ENCODE peak calls at places on chromosomes 1 and 21, in eight cellular contexts. W, E, Q, O, V, L, N and I are unnamed samples.

GRCh38 chr1:44684525-44684924 is 10.0 kb downstream of the ARMH1 start:
- DNase-seq in W (no peak), E (no peak), Q (no peak), O (no peak), V (no peak), L (no peak), N (no peak), I (no peak)

GRCh38 chr1:157624471-157624870 is 26.6 kb upstream of the FCRL4 start:
- DNase-seq in W (no peak), E (no peak), Q (no peak), O (no peak), V (no peak), L (no peak), N (no peak), I (no peak)

GRCh38 chr1:65955503-65955902 is 162.8 kb downstream of the PDE4B start:
- DNase-seq in W (peak), E (no peak), Q (no peak), O (no peak), V (no peak), L (no peak), N (no peak), I (no peak)

GRCh38 chr1:227732586-227733308 is 2.4 kb downstream of the JMJD4 start:
- DNase-seq in W (no peak), E (no peak), Q (no peak), O (no peak), V (no peak), L (no peak), N (no peak), I (no peak)

GRCh38 chr1:67953301-67953700 is 97.1 kb downstream of the DIRAS3 start:
- DNase-seq in W (no peak), E (no peak), Q (no peak), O (no peak), V (no peak), L (no peak), N (no peak), I (no peak)

GRCh38 chr1:41351262-41352151 is 9.7 kb upstream of the FOXO6 start:
- DNase-seq in W (no peak), E (no peak), Q (no peak), O (no peak), V (no peak), L (no peak), N (no peak), I (peak)

GRCh38 chr1:46288485-46289133 is 14.8 kb downstream of the LRRC41 start:
- DNase-seq in W (no peak), E (no peak), Q (no peak), O (peak), V (no peak), L (no peak), N (no peak), I (no peak)

GRCh38 chr1:110084226-110085078 is 14.0 kb upstream of the ALX3 start:
- DNase-seq in W (peak), E (no peak), Q (no peak), O (no peak), V (no peak), L (peak), N (peak), I (peak)

GRCh38 chr21:38434913-38435533 is 63.3 kb downstream of the ERG start:
- DNase-seq in W (no peak), E (no peak), Q (no peak), O (peak), V (no peak), L (peak), N (no peak), I (no peak)

GRCh38 chr1:210600421-210601195 is 271.9 kb downstream of the HHAT start:
- DNase-seq in W (no peak), E (no peak), Q (no peak), O (no peak), V (no peak), L (no peak), N (no peak), I (no peak)

GRCh38 chr1:85379203-85380136 is 85.5 kb downstream of the DDAH1 start:
- DNase-seq in W (no peak), E (no peak), Q (no peak), O (no peak), V (no peak), L (peak), N (no peak), I (no peak)

GRCh38 chr1:28456078-28456477 is 49.8 kb upstream of the RCC1 start:
- DNase-seq in W (no peak), E (no peak), Q (no peak), O (peak), V (no peak), L (peak), N (peak), I (no peak)

GRCh38 chr1:6080469-6080868 is 34.8 kb downstream of the KCNAB2 start:
- DNase-seq in W (no peak), E (no peak), Q (no peak), O (peak), V (no peak), L (no peak), N (no peak), I (no peak)

GRCh38 chr21:38773108-38774061 is 32.3 kb upstream of the ETS2 start:
- DNase-seq in W (no peak), E (no peak), Q (no peak), O (peak), V (no peak), L (peak), N (no peak), I (peak)

GRCh38 chr21:42671778-42672593 is 18.6 kb downstream of the PDE9A start:
- DNase-seq in W (no peak), E (no peak), Q (no peak), O (peak), V (no peak), L (no peak), N (no peak), I (no peak)

GRCh38 chr21:45406801-45407628 is 2.0 kb downstream of the COL18A1 start:
- DNase-seq in W (no peak), E (no peak), Q (peak), O (no peak), V (no peak), L (peak), N (no peak), I (no peak)

GRCh38 chr1:168287237-168287664 is 6.6 kb downstream of the TBX19 start:
- DNase-seq in W (no peak), E (no peak), Q (no peak), O (peak), V (no peak), L (no peak), N (peak), I (no peak)

GRCh38 chr1:17225140-17225539 is 20.2 kb downstream of the PADI1 start:
- DNase-seq in W (no peak), E (no peak), Q (no peak), O (no peak), V (no peak), L (no peak), N (no peak), I (no peak)

GRCh38 chr1:10788592-10789006 is 7.8 kb downstream of the CASZ1 start:
- DNase-seq in W (peak), E (peak), Q (peak), O (no peak), V (peak), L (peak), N (no peak), I (no peak)

GRCh38 chr1:73359001-73359400 is 839.0 kb downstream of the LRRIQ3 start:
- DNase-seq in W (no peak), E (no peak), Q (no peak), O (no peak), V (no peak), L (peak), N (no peak), I (no peak)

GRCh38 chr1:9849691-9850441 is 26.1 kb upstream of the CLSTN1 start:
- DNase-seq in W (no peak), E (no peak), Q (no peak), O (no peak), V (no peak), L (peak), N (peak), I (no peak)

GRCh38 chr1:18973446-18973955 is 17.0 kb upstream of the IFFO2 start:
- DNase-seq in W (no peak), E (no peak), Q (no peak), O (no peak), V (no peak), L (no peak), N (no peak), I (no peak)

GRCh38 chr1:182679684-182680083 is 4.7 kb downstream of the RGS8 start:
- DNase-seq in W (no peak), E (peak), Q (no peak), O (no peak), V (no peak), L (no peak), N (no peak), I (no peak)

GRCh38 chr1:150487763-150488115 is 520 bp downstream of the TARS2 start:
- DNase-seq in W (no peak), E (no peak), Q (no peak), O (no peak), V (no peak), L (no peak), N (peak), I (no peak)

GRCh38 chr1:175191654-175192053 is 922 bp downstream of the KIAA0040 start:
- DNase-seq in W (peak), E (no peak), Q (no peak), O (peak), V (no peak), L (peak), N (peak), I (no peak)

GRCh38 chr1:229975047-229975446 is 92.0 kb upstream of the GALNT2 start:
- DNase-seq in W (no peak), E (no peak), Q (no peak), O (no peak), V (no peak), L (no peak), N (no peak), I (no peak)

GRCh38 chr1:156412653-156413309 is 43.8 kb downstream of the RHBG start:
- DNase-seq in W (no peak), E (no peak), Q (no peak), O (no peak), V (peak), L (no peak), N (no peak), I (no peak)

GRCh38 chr1:42335809-42336518 is 929 bp upstream of the FOXJ3 start:
- DNase-seq in W (no peak), E (no peak), Q (no peak), O (peak), V (no peak), L (peak), N (no peak), I (no peak)

GRCh38 chr21:45766055-45766454 is 122.5 kb downstream of the PCBP3 start:
- DNase-seq in W (no peak), E (no peak), Q (no peak), O (no peak), V (no peak), L (no peak), N (no peak), I (no peak)

GRCh38 chr1:194300340-194300739 is 1113.9 kb upstream of the B3GALT2 start:
- DNase-seq in W (no peak), E (no peak), Q (no peak), O (no peak), V (no peak), L (no peak), N (no peak), I (no peak)

GRCh38 chr1:16122916-16123315 is 33.0 kb downstream of the EPHA2 start:
- DNase-seq in W (no peak), E (no peak), Q (no peak), O (peak), V (no peak), L (peak), N (no peak), I (peak)

GRCh38 chr1:59242345-59242744 is 54.5 kb upstream of the FGGY start:
- DNase-seq in W (no peak), E (no peak), Q (no peak), O (no peak), V (no peak), L (peak), N (no peak), I (no peak)

GRCh38 chr1:56094168-56094567 is 485.2 kb downstream of the PLPP3 start:
- DNase-seq in W (no peak), E (no peak), Q (no peak), O (no peak), V (no peak), L (peak), N (no peak), I (no peak)

GRCh38 chr1:167808104-167808503 is 86.3 kb downstream of the MPZL1 start:
- DNase-seq in W (no peak), E (no peak), Q (no peak), O (peak), V (no peak), L (no peak), N (no peak), I (no peak)

GRCh38 chr1:183198463-183198862 is 12.4 kb downstream of the LAMC2 start:
- DNase-seq in W (no peak), E (no peak), Q (no peak), O (peak), V (no peak), L (peak), N (no peak), I (no peak)

GRCh38 chr1:15158506-15159165 is 5.1 kb downstream of the TMEM51 start:
- DNase-seq in W (no peak), E (no peak), Q (no peak), O (peak), V (no peak), L (no peak), N (no peak), I (no peak)

GRCh38 chr1:67191668-67192520 is 25.6 kb downstream of the IL23R start:
- DNase-seq in W (no peak), E (no peak), Q (no peak), O (no peak), V (no peak), L (no peak), N (no peak), I (no peak)

GRCh38 chr21:32411366-32412161 is 942 bp upstream of the EVA1C start:
- DNase-seq in W (peak), E (no peak), Q (peak), O (peak), V (peak), L (peak), N (peak), I (peak)

GRCh38 chr1:112446411-112446810 is 50.4 kb downstream of the CTTNBP2NL start:
- DNase-seq in W (no peak), E (no peak), Q (no peak), O (no peak), V (no peak), L (no peak), N (no peak), I (no peak)